ENCODE peak calls at places on chromosomes 5 and 9, in ten cellular contexts. One of them, this sample, is unnamed. For H3K27me3, the result is how much of the 10 kb centered on the place peaks cover.

GRCh38 chr5:178793156-178793555 is 62.7 kb upstream of the ZNF354A start:
- DNase-seq in IMR-90: no peak
- DNase-seq in neuronal stem cell: no peak
- DNase-seq in ovary: no peak
- DNase-seq in neural progenitor cell: peak
- DNase-seq in H9: peak
- DNase-seq in Panc1: no peak
- DNase-seq in foreskin keratinocyte: no peak
- DNase-seq in mammary epithelial cell: peak
- DNase-seq in heart left ventricle: no peak
- DNase-seq in this sample: peak

GRCh38 chr5:65327582-65327981 is 154.1 kb downstream of the ADAMTS6 start:
- DNase-seq in IMR-90: peak
- DNase-seq in neuronal stem cell: no peak
- DNase-seq in ovary: no peak
- DNase-seq in neural progenitor cell: no peak
- DNase-seq in H9: no peak
- DNase-seq in Panc1: no peak
- DNase-seq in foreskin keratinocyte: peak
- DNase-seq in mammary epithelial cell: peak
- DNase-seq in heart left ventricle: no peak
- DNase-seq in this sample: no peak

GRCh38 chr9:127370147-127370579 is 26.8 kb upstream of the SLC2A8 start:
- DNase-seq in IMR-90: no peak
- DNase-seq in neuronal stem cell: no peak
- DNase-seq in ovary: no peak
- DNase-seq in neural progenitor cell: no peak
- DNase-seq in H9: no peak
- DNase-seq in Panc1: no peak
- DNase-seq in foreskin keratinocyte: no peak
- DNase-seq in mammary epithelial cell: no peak
- DNase-seq in heart left ventricle: no peak
- DNase-seq in this sample: no peak

GRCh38 chr9:4117835-4118610 is 181.8 kb downstream of the GLIS3 start:
- DNase-seq in IMR-90: no peak
- DNase-seq in neuronal stem cell: no peak
- DNase-seq in ovary: peak
- DNase-seq in neural progenitor cell: no peak
- DNase-seq in H9: peak
- DNase-seq in Panc1: no peak
- DNase-seq in foreskin keratinocyte: no peak
- DNase-seq in mammary epithelial cell: no peak
- DNase-seq in heart left ventricle: no peak
- DNase-seq in this sample: peak

GRCh38 chr5:683619-684481 is 9.3 kb downstream of the TPPP start:
- DNase-seq in IMR-90: no peak
- DNase-seq in neuronal stem cell: no peak
- DNase-seq in ovary: peak
- DNase-seq in neural progenitor cell: no peak
- DNase-seq in H9: peak
- DNase-seq in Panc1: no peak
- DNase-seq in foreskin keratinocyte: no peak
- DNase-seq in mammary epithelial cell: no peak
- DNase-seq in heart left ventricle: peak
- DNase-seq in this sample: no peak

GRCh38 chr5:150661821-150662596 is 958 bp downstream of the MYOZ3 start:
- DNase-seq in IMR-90: no peak
- DNase-seq in neuronal stem cell: no peak
- DNase-seq in ovary: no peak
- DNase-seq in neural progenitor cell: no peak
- DNase-seq in H9: no peak
- DNase-seq in Panc1: no peak
- DNase-seq in foreskin keratinocyte: no peak
- DNase-seq in mammary epithelial cell: no peak
- DNase-seq in heart left ventricle: no peak
- DNase-seq in this sample: no peak

GRCh38 chr5:174273325-174273724 is 227.8 kb downstream of the NSG2 start:
- DNase-seq in IMR-90: no peak
- DNase-seq in neuronal stem cell: no peak
- DNase-seq in ovary: no peak
- DNase-seq in neural progenitor cell: no peak
- DNase-seq in H9: no peak
- DNase-seq in Panc1: no peak
- DNase-seq in foreskin keratinocyte: no peak
- DNase-seq in mammary epithelial cell: no peak
- DNase-seq in heart left ventricle: no peak
- DNase-seq in this sample: no peak

GRCh38 chr5:40603378-40603777 is 76.3 kb upstream of the PTGER4 start:
- DNase-seq in IMR-90: peak
- DNase-seq in neuronal stem cell: no peak
- DNase-seq in ovary: no peak
- DNase-seq in neural progenitor cell: peak
- DNase-seq in H9: no peak
- DNase-seq in Panc1: no peak
- DNase-seq in foreskin keratinocyte: peak
- DNase-seq in mammary epithelial cell: peak
- DNase-seq in heart left ventricle: no peak
- DNase-seq in this sample: no peak

GRCh38 chr5:125424374-125424773 is 677.9 kb upstream of the ZNF608 start:
- DNase-seq in IMR-90: no peak
- DNase-seq in neuronal stem cell: no peak
- DNase-seq in ovary: no peak
- DNase-seq in neural progenitor cell: no peak
- DNase-seq in H9: no peak
- DNase-seq in Panc1: no peak
- DNase-seq in foreskin keratinocyte: no peak
- DNase-seq in mammary epithelial cell: no peak
- DNase-seq in heart left ventricle: no peak
- DNase-seq in this sample: no peak

GRCh38 chr5:128778474-128778873 is 186.8 kb upstream of the SLC27A6 start:
- DNase-seq in IMR-90: peak
- DNase-seq in neuronal stem cell: no peak
- DNase-seq in ovary: no peak
- DNase-seq in neural progenitor cell: no peak
- DNase-seq in H9: no peak
- DNase-seq in Panc1: no peak
- DNase-seq in foreskin keratinocyte: no peak
- DNase-seq in mammary epithelial cell: no peak
- DNase-seq in heart left ventricle: no peak
- DNase-seq in this sample: no peak

GRCh38 chr9:76905661-76905983 is 292 bp downstream of the PRUNE2 start:
- DNase-seq in IMR-90: no peak
- DNase-seq in neuronal stem cell: peak
- DNase-seq in ovary: no peak
- DNase-seq in neural progenitor cell: no peak
- DNase-seq in H9: no peak
- DNase-seq in Panc1: no peak
- DNase-seq in foreskin keratinocyte: no peak
- DNase-seq in mammary epithelial cell: no peak
- DNase-seq in heart left ventricle: no peak
- DNase-seq in this sample: no peak

GRCh38 chr5:10635861-10636350 is 72.0 kb downstream of the ANKRD33B start:
- DNase-seq in IMR-90: no peak
- DNase-seq in neuronal stem cell: no peak
- DNase-seq in ovary: no peak
- DNase-seq in neural progenitor cell: no peak
- DNase-seq in H9: no peak
- DNase-seq in Panc1: no peak
- DNase-seq in foreskin keratinocyte: no peak
- DNase-seq in mammary epithelial cell: peak
- DNase-seq in heart left ventricle: no peak
- DNase-seq in this sample: no peak

DNA sequence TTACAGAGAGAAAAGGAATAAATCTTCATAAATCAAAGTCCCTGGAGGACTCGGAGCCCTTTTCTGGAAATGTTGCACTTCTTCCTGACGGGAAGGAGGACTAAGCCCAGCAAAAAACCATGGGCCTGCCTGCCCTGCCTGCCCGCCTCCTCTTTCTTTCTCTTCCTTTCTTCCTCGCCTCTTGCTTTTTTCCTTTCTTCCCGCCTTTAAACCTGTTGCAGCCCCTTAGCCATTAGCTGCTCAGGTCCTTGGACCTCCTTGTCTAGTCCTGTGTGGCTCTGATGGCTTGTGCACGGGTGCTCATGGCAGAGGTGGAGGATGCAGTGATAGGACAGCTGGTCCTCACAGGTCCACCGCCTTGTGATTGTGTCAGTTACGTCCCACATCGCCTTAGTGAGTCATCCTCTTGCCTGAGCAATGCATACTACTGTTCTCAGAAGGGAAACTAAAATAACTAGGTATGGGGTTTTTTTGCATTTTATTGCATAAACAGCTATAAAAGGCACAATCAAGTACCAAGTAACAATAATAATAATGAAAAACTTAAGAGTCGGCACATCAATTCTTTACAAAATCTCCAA is 6.3 kb downstream of the DMRT3 start:
- DNase-seq in IMR-90: peak
- DNase-seq in neuronal stem cell: no peak
- DNase-seq in ovary: no peak
- DNase-seq in neural progenitor cell: no peak
- DNase-seq in H9: no peak
- DNase-seq in Panc1: no peak
- DNase-seq in foreskin keratinocyte: no peak
- DNase-seq in mammary epithelial cell: no peak
- DNase-seq in heart left ventricle: no peak
- DNase-seq in this sample: no peak
- H3K27me3 ChIP-seq in IMR-90: under half
- H3K27me3 ChIP-seq in neuronal stem cell: half or more
- H3K27me3 ChIP-seq in ovary: under half
- H3K27me3 ChIP-seq in neural progenitor cell: half or more
- H3K27me3 ChIP-seq in H9: under half
- H3K27me3 ChIP-seq in Panc1: under half
- H3K27me3 ChIP-seq in foreskin keratinocyte: half or more
- H3K27me3 ChIP-seq in mammary epithelial cell: under half
- H3K27me3 ChIP-seq in heart left ventricle: half or more
- H3K27me3 ChIP-seq in this sample: under half

GRCh38 chr9:93951655-93952118 is 3.5 kb downstream of the BARX1 start:
- DNase-seq in IMR-90: no peak
- DNase-seq in neuronal stem cell: no peak
- DNase-seq in ovary: no peak
- DNase-seq in neural progenitor cell: peak
- DNase-seq in H9: peak
- DNase-seq in Panc1: no peak
- DNase-seq in foreskin keratinocyte: no peak
- DNase-seq in mammary epithelial cell: no peak
- DNase-seq in heart left ventricle: peak
- DNase-seq in this sample: no peak

GRCh38 chr9:93948456-93949072 is 6.6 kb downstream of the BARX1 start:
- DNase-seq in IMR-90: no peak
- DNase-seq in neuronal stem cell: no peak
- DNase-seq in ovary: no peak
- DNase-seq in neural progenitor cell: peak
- DNase-seq in H9: peak
- DNase-seq in Panc1: no peak
- DNase-seq in foreskin keratinocyte: no peak
- DNase-seq in mammary epithelial cell: no peak
- DNase-seq in heart left ventricle: peak
- DNase-seq in this sample: no peak

GRCh38 chr9:93949073-93949693 is 6.0 kb downstream of the BARX1 start:
- DNase-seq in IMR-90: no peak
- DNase-seq in neuronal stem cell: no peak
- DNase-seq in ovary: no peak
- DNase-seq in neural progenitor cell: peak
- DNase-seq in H9: peak
- DNase-seq in Panc1: no peak
- DNase-seq in foreskin keratinocyte: no peak
- DNase-seq in mammary epithelial cell: no peak
- DNase-seq in heart left ventricle: peak
- DNase-seq in this sample: no peak

GRCh38 chr9:93950619-93951601 is 4.2 kb downstream of the BARX1 start:
- DNase-seq in IMR-90: no peak
- DNase-seq in neuronal stem cell: no peak
- DNase-seq in ovary: no peak
- DNase-seq in neural progenitor cell: peak
- DNase-seq in H9: peak
- DNase-seq in Panc1: no peak
- DNase-seq in foreskin keratinocyte: no peak
- DNase-seq in mammary epithelial cell: peak
- DNase-seq in heart left ventricle: peak
- DNase-seq in this sample: no peak

DNA sequence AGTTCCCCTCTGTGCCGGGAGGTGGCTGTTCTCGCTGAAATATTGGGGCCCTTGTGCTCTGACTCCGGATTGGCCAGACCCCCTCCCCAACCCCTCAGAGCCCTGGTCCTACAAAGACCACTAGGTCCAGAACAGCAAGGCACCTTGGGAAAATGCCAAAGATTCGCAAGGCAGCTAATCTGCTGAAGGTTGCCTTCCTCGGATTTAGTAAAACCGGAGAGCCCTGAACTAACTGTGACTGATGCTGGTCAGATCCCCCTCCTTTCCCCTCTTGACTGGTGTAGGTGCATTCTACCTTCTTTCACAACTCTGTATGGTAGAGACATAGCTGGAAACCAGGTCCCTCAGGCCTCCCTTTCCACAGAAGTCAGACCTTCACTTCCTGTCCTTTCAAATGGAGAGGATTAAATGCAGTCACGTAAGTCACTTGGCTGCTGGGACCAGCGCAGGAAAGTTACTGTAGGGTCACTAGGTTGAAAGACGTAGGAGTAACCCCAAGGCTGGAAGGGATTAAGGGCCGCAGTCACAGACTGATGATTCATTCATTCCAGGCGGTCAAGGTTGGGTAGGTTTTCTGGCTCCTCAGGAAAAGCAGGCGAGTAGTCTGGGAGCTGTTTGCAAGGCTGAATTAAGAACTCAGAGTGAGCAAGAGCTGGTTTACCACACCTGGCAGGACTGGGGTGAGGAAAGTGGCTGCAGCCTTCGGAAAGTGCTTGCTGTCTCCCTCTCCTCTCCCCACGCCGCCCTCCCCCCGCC is 5.3 kb downstream of the BARX1 start:
- DNase-seq in IMR-90: no peak
- DNase-seq in neuronal stem cell: no peak
- DNase-seq in ovary: no peak
- DNase-seq in neural progenitor cell: peak
- DNase-seq in H9: peak
- DNase-seq in Panc1: peak
- DNase-seq in foreskin keratinocyte: no peak
- DNase-seq in mammary epithelial cell: peak
- DNase-seq in heart left ventricle: peak
- DNase-seq in this sample: no peak
- H3K27me3 ChIP-seq in IMR-90: half or more
- H3K27me3 ChIP-seq in neuronal stem cell: half or more
- H3K27me3 ChIP-seq in ovary: under half
- H3K27me3 ChIP-seq in neural progenitor cell: half or more
- H3K27me3 ChIP-seq in H9: half or more
- H3K27me3 ChIP-seq in Panc1: under half
- H3K27me3 ChIP-seq in foreskin keratinocyte: half or more
- H3K27me3 ChIP-seq in mammary epithelial cell: half or more
- H3K27me3 ChIP-seq in heart left ventricle: half or more
- H3K27me3 ChIP-seq in this sample: under half

GRCh38 chr5:1867114-1867814 is 15.5 kb downstream of the IRX4 start:
- DNase-seq in IMR-90: no peak
- DNase-seq in neuronal stem cell: no peak
- DNase-seq in ovary: no peak
- DNase-seq in neural progenitor cell: no peak
- DNase-seq in H9: no peak
- DNase-seq in Panc1: no peak
- DNase-seq in foreskin keratinocyte: no peak
- DNase-seq in mammary epithelial cell: no peak
- DNase-seq in heart left ventricle: no peak
- DNase-seq in this sample: no peak
- H3K27me3 ChIP-seq in IMR-90: under half
- H3K27me3 ChIP-seq in neuronal stem cell: half or more
- H3K27me3 ChIP-seq in ovary: under half
- H3K27me3 ChIP-seq in neural progenitor cell: half or more
- H3K27me3 ChIP-seq in H9: under half
- H3K27me3 ChIP-seq in Panc1: under half
- H3K27me3 ChIP-seq in foreskin keratinocyte: under half
- H3K27me3 ChIP-seq in mammary epithelial cell: under half
- H3K27me3 ChIP-seq in heart left ventricle: under half
- H3K27me3 ChIP-seq in this sample: under half

GRCh38 chr9:265209-265900 is 50.7 kb downstream of the DOCK8 start:
- DNase-seq in IMR-90: no peak
- DNase-seq in neuronal stem cell: no peak
- DNase-seq in ovary: no peak
- DNase-seq in neural progenitor cell: no peak
- DNase-seq in H9: no peak
- DNase-seq in Panc1: no peak
- DNase-seq in foreskin keratinocyte: no peak
- DNase-seq in mammary epithelial cell: no peak
- DNase-seq in heart left ventricle: no peak
- DNase-seq in this sample: no peak
- H3K27me3 ChIP-seq in IMR-90: under half
- H3K27me3 ChIP-seq in neuronal stem cell: under half
- H3K27me3 ChIP-seq in ovary: under half
- H3K27me3 ChIP-seq in neural progenitor cell: under half
- H3K27me3 ChIP-seq in H9: under half
- H3K27me3 ChIP-seq in Panc1: under half
- H3K27me3 ChIP-seq in foreskin keratinocyte: under half
- H3K27me3 ChIP-seq in mammary epithelial cell: under half
- H3K27me3 ChIP-seq in heart left ventricle: under half
- H3K27me3 ChIP-seq in this sample: under half